ENCODE peak calls at places on chromosomes 3 and 15, in nine cellular contexts. C, Z, B, E, P, R, D, K and S are unnamed samples.

GRCh38 chr15:38608682-38609081 is 44.1 kb upstream of the RASGRP1 start:
- DNase-seq in K (no peak), C (no peak), E (no peak), R (no peak), B (no peak), P (no peak), Z (no peak), D (no peak), S (no peak)

GRCh38 chr15:41829959-41830646 is 2.2 kb downstream of the JMJD7 start:
- DNase-seq in C (no peak), Z (no peak), E (no peak), D (no peak), B (no peak), R (no peak), P (no peak), K (no peak), S (no peak)

GRCh38 chr15:67915374-67916050 is 75.7 kb upstream of the RNU6-1 start:
- DNase-seq in P (no peak), D (no peak), R (peak; percentile 41), K (no peak), Z (no peak), C (peak; percentile 83), B (no peak), E (no peak), S (peak; percentile 26)

GRCh38 chr15:101621961-101622360 is 30.2 kb downstream of the TM2D3 start:
- DNase-seq in D (no peak), Z (no peak), K (no peak), P (no peak), C (no peak), B (no peak), E (no peak), R (no peak), S (no peak)

GRCh38 chr3:30696403-30696819 is 90.0 kb downstream of the TGFBR2 start:
- DNase-seq in E (no peak), Z (no peak), P (no peak), C (peak; percentile 29), K (no peak), B (no peak), R (no peak), D (no peak), S (no peak)

GRCh38 chr3:40170395-40170794 is 139.1 kb upstream of the EIF1B start:
- DNase-seq in D (no peak), C (no peak), R (no peak), K (peak; percentile 46), Z (no peak), E (no peak), P (no peak), B (no peak), S (no peak)

GRCh38 chr3:176776622-176777021 is 420.7 kb downstream of the TBL1XR1 start:
- DNase-seq in K (no peak), R (no peak), E (no peak), C (no peak), B (no peak), P (no peak), D (no peak), Z (no peak), S (peak; percentile 25)

GRCh38 chr15:66617137-66618090 is 51.6 kb upstream of the LCTL start:
- DNase-seq in K (peak; percentile 5), P (no peak), D (no peak), C (peak; percentile 81), B (no peak), R (peak; percentile 75), Z (no peak), E (no peak), S (no peak)

GRCh38 chr15:59976480-59976879 is 27.6 kb upstream of the FOXB1 start:
- DNase-seq in E (no peak), Z (no peak), K (peak; percentile 70), D (no peak), R (no peak), B (peak; percentile 68), P (no peak), C (no peak), S (no peak)

GRCh38 chr3:66110840-66111239 is 72.1 kb upstream of the MAGI1 start:
- DNase-seq in K (no peak), B (no peak), D (no peak), P (no peak), Z (no peak), C (no peak), E (no peak), R (no peak), S (no peak)

GRCh38 chr15:29064290-29064689 is 178.5 kb downstream of the APBA2 start:
- DNase-seq in Z (no peak), D (no peak), E (no peak), K (no peak), C (no peak), B (no peak), R (no peak), P (no peak), S (no peak)

GRCh38 chr15:62477929-62478328 is 312.8 kb upstream of the C2CD4B start:
- DNase-seq in R (no peak), P (no peak), D (no peak), E (no peak), B (no peak), Z (no peak), C (no peak), K (no peak), S (no peak)

GRCh38 chr15:61974759-61975158 is 85.5 kb downstream of the VPS13C start:
- DNase-seq in C (peak; percentile 5), Z (no peak), E (no peak), R (peak; percentile 6), P (no peak), K (no peak), D (no peak), B (no peak), S (no peak)

GRCh38 chr3:39150803-39151631 is 2.4 kb downstream of the CSRNP1 start:
- DNase-seq in B (peak; percentile 74), C (peak; percentile 48), Z (peak; percentile 82), D (no peak), R (peak; percentile 99), E (peak; percentile 69), P (no peak), K (peak; percentile 59), S (no peak)

GRCh38 chr3:62084558-62084957 is 288.8 kb downstream of the FEZF2 start:
- DNase-seq in Z (no peak), C (no peak), R (peak; percentile 19), B (no peak), K (no peak), D (no peak), P (no peak), E (no peak), S (no peak)

GRCh38 chr15:74873756-74874424 is 725 bp upstream of the SCAMP2 start:
- DNase-seq in E (no peak), D (no peak), Z (no peak), R (peak; percentile 32), B (no peak), C (no peak), P (no peak), K (no peak), S (peak; percentile 18)

GRCh38 chr3:49841806-49842205 is 14.6 kb downstream of the TRAIP start:
- DNase-seq in C (no peak), D (no peak), E (no peak), Z (no peak), K (no peak), B (no peak), P (no peak), R (no peak), S (no peak)

GRCh38 chr3:62884041-62884870 is 9.0 kb upstream of the CADPS start:
- DNase-seq in E (no peak), P (no peak), D (no peak), K (no peak), C (no peak), Z (no peak), R (no peak), B (no peak), S (no peak)

GRCh38 chr3:52983336-52983807 is 62.5 kb downstream of the SFMBT1 start:
- DNase-seq in D (peak; percentile 8), E (no peak), B (peak; percentile 73), R (no peak), P (no peak), K (peak; percentile 19), C (no peak), Z (peak; percentile 58), S (no peak)

GRCh38 chr15:43492673-43493601 is at the start of gene TP53BP1:
- DNase-seq in K (peak; percentile 94), P (peak; percentile 92), C (peak; percentile 83), R (peak; percentile 96), Z (peak; percentile 94), E (peak; percentile 89), D (peak; percentile 74), B (peak; percentile 97), S (peak; percentile 91)

GRCh38 chr3:28917895-28918294 is 363.0 kb upstream of the RBMS3 start:
- DNase-seq in K (no peak), E (no peak), B (no peak), C (no peak), P (no peak), D (no peak), Z (no peak), R (no peak), S (no peak)

GRCh38 chr3:73669268-73669667 is 44.5 kb upstream of the PDZRN3 start:
- DNase-seq in P (no peak), E (no peak), R (peak; percentile 75), C (no peak), Z (no peak), K (no peak), B (no peak), D (no peak), S (no peak)

GRCh38 chr3:152320201-152320617 is 51.5 kb downstream of the MBNL1 start:
- DNase-seq in P (no peak), B (no peak), Z (no peak), E (no peak), C (no peak), K (no peak), D (no peak), R (no peak), S (peak; percentile 10)

GRCh38 chr15:70643783-70644125 is 119.6 kb downstream of the UACA start:
- DNase-seq in E (no peak), R (peak; percentile 75), C (no peak), K (no peak), D (no peak), Z (no peak), P (no peak), B (no peak), S (no peak)